ENCODE peak calls at places on chromosomes 1 and 21, in five cellular contexts. D is foreskin keratinocyte, I is DND-41, U is pancreas, C is left lung. X is an unnamed sample.

GRCh38 chr1:89657886-89658285 is 25.0 kb downstream of the LRRC8C start:
- ATAC-seq in I (peak), D (no peak), C (no peak), U (no peak), X (no peak)

GRCh38 chr1:222794656-222795474 is 20.0 kb upstream of the DISP1 start:
- ATAC-seq in I (no peak), U (no peak), D (no peak), C (peak), X (peak)

GRCh38 chr1:1118011-1118892 is 2.4 kb upstream of the C1orf159 start:
- ATAC-seq in U (no peak), D (no peak), I (no peak), C (no peak), X (no peak)

GRCh38 chr1:153598309-153599172 is 14.4 kb downstream of the S100A16 start:
- ATAC-seq in I (peak), D (no peak), U (no peak), C (peak), X (peak)

GRCh38 chr1:111618953-111619634 is 495 bp upstream of the RAP1A start:
- ATAC-seq in C (no peak), D (peak), I (peak), U (no peak), X (no peak)

GRCh38 chr1:40824591-40825429 is 37.4 kb downstream of the CITED4 start:
- ATAC-seq in D (no peak), I (no peak), U (no peak), C (peak), X (no peak)

GRCh38 chr1:202193614-202194327 is at the start of gene LGR6:
- ATAC-seq in C (peak), D (peak), I (no peak), U (no peak), X (no peak)

GRCh38 chr1:231828182-231828920 is 201.8 kb downstream of the DISC1 start:
- ATAC-seq in I (no peak), U (no peak), D (peak), C (peak), X (no peak)

GRCh38 chr1:23578311-23578996 is 19.2 kb upstream of the ID3 start:
- ATAC-seq in U (no peak), I (peak), D (no peak), C (no peak), X (no peak)

GRCh38 chr21:18517905-18518566 is 114.5 kb upstream of the TMPRSS15 start:
- ATAC-seq in I (no peak), D (no peak), U (no peak), C (no peak), X (no peak)

GRCh38 chr1:213244664-213245091 is 193.6 kb downstream of the RPS6KC1 start:
- ATAC-seq in U (no peak), D (peak), C (peak), I (peak), X (no peak)

GRCh38 chr1:69589799-69590198 is 22.1 kb downstream of the LRRC7 start:
- ATAC-seq in C (no peak), I (no peak), U (no peak), D (no peak), X (no peak)

GRCh38 chr1:47537268-47537667 is 99.4 kb downstream of the FOXD2 start:
- ATAC-seq in I (no peak), C (no peak), U (no peak), D (no peak), X (no peak)

GRCh38 chr1:46749921-46750404 is 31.0 kb upstream of the EFCAB14 start:
- ATAC-seq in D (peak), I (no peak), C (peak), U (no peak), X (peak)

GRCh38 chr1:202880062-202880461 is 8.9 kb downstream of the RABIF start:
- ATAC-seq in D (no peak), C (peak), U (no peak), I (no peak), X (no peak)

GRCh38 chr1:233607252-233608119 is 6.4 kb upstream of the KCNK1 start:
- ATAC-seq in D (peak), U (no peak), C (no peak), I (no peak), X (no peak)

GRCh38 chr1:167439301-167439988 is 78.9 kb downstream of the CD247 start:
- ATAC-seq in C (peak), U (no peak), D (peak), I (no peak), X (no peak)

GRCh38 chr1:183569141-183569540 is 21.1 kb downstream of the NCF2 start:
- ATAC-seq in I (no peak), C (no peak), U (no peak), D (peak), X (no peak)

GRCh38 chr1:237042892-237043576 is 1.1 kb downstream of the RYR2 start:
- ATAC-seq in I (no peak), C (peak), U (no peak), D (peak), X (peak)

GRCh38 chr1:207825719-207826556 is 74.1 kb downstream of the CD46 start:
- ATAC-seq in U (no peak), I (no peak), D (no peak), C (peak), X (peak)

GRCh38 chr1:226712779-226713420 is 26.2 kb downstream of the ITPKB start:
- ATAC-seq in I (no peak), U (no peak), C (no peak), D (no peak), X (no peak)

GRCh38 chr1:10686404-10687040 is 109.9 kb downstream of the CASZ1 start:
- ATAC-seq in I (no peak), D (no peak), C (peak), U (peak), X (no peak)
- TF ChIP-seq CTCF in I (no peak), D (no peak), C (no peak), U (no peak), X (peak)

GRCh38 chr21:42705346-42705745 is 51.9 kb downstream of the PDE9A start:
- ATAC-seq in U (no peak), D (no peak), C (no peak), I (no peak), X (no peak)

GRCh38 chr21:42707207-42707830 is 53.9 kb downstream of the PDE9A start:
- ATAC-seq in U (no peak), I (no peak), D (no peak), C (no peak), X (no peak)

GRCh38 chr21:42704861-42705260 is 51.4 kb downstream of the PDE9A start:
- ATAC-seq in C (no peak), D (no peak), I (no peak), U (no peak), X (no peak)

GRCh38 chr21:42706765-42707164 is 53.3 kb downstream of the PDE9A start:
- ATAC-seq in C (no peak), I (no peak), U (no peak), D (no peak), X (no peak)

GRCh38 chr21:42705746-42706374 is 52.4 kb downstream of the PDE9A start:
- ATAC-seq in C (no peak), U (no peak), D (no peak), I (no peak), X (no peak)
- TF ChIP-seq CTCF in C (no peak), U (no peak), D (no peak), I (no peak), X (no peak)

GRCh38 chr1:54798206-54798605 is 2.9 kb downstream of the TTC22 start:
- ATAC-seq in I (no peak), C (no peak), U (no peak), D (no peak), X (no peak)
- TF ChIP-seq CTCF in I (no peak), C (no peak), U (no peak), D (no peak), X (no peak)

DNA sequence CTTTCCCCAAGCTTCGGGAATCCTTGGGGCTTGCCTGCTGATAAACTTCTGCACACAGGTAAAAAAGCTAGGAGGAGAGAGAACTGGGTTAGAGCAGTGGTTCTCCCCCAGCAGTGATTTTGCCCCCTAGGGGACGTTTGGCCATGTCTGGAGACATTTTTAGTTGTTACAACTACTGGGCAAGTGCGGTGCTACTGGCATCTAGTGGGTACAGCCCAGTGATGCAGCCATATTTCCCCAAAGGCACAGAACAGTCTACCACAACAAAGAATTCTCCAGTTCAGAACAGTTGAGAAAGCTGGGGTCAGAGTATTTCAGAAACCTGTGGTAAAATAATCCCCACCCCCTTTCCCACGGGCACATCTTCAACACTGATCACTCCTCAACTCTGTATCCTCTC is 41.3 kb downstream of the LRRC71 start:
- ATAC-seq in U (no peak), C (no peak), I (peak), D (peak), X (no peak)
- TF ChIP-seq CTCF in U (no peak), C (no peak), I (peak), D (peak), X (no peak)

GRCh38 chr1:83931658-83932253 is 67.2 kb downstream of the TTLL7 start:
- ATAC-seq in U (peak), D (peak), I (peak), C (peak), X (peak)
- TF ChIP-seq CTCF in U (peak), D (peak), I (peak), C (peak), X (peak)

GRCh38 chr1:9294910-9295636 is 2.4 kb downstream of the SPSB1 start:
- ATAC-seq in C (peak), U (peak), D (peak), I (peak), X (peak)
- TF ChIP-seq CTCF in C (no peak), U (no peak), D (peak), I (peak), X (peak)

GRCh38 chr1:3282186-3282585 is 172.3 kb upstream of the ARHGEF16 start:
- ATAC-seq in I (no peak), U (no peak), C (no peak), D (no peak), X (no peak)

GRCh38 chr1:3283849-3284248 is 170.6 kb upstream of the ARHGEF16 start:
- ATAC-seq in D (no peak), U (peak), C (peak), I (no peak), X (no peak)

GRCh38 chr1:3279182-3279470 is 175.3 kb upstream of the ARHGEF16 start:
- ATAC-seq in C (no peak), I (no peak), D (no peak), U (no peak), X (no peak)

GRCh38 chr1:3282656-3283430 is 171.6 kb upstream of the ARHGEF16 start:
- ATAC-seq in I (no peak), D (no peak), C (no peak), U (no peak), X (no peak)

DNA sequence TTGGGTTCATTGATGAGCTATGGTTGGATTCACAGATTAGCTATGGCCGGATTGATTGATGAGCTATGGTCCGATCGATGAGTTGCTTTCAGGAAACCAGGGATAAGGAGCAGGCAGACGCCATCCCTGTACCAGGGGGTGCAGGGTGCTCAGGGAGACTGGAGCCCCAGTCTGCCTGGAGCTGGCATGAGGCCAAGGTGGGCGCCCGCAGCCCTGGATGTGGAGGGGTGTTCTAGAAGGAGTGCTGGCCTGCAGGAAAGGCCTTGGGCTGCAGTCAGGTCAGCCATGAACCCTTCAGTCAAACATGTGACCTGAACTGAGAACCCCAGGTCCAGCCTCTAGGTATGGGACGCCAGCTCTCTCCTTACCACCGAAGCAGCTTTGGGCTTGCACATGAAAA is 172.7 kb upstream of the ARHGEF16 start:
- ATAC-seq in U (no peak), D (no peak), C (no peak), I (no peak), X (no peak)
- TF ChIP-seq CTCF in U (no peak), D (no peak), C (no peak), I (no peak), X (no peak)

GRCh38 chr1:215185067-215185620 is 102.6 kb downstream of the KCNK2 start:
- ATAC-seq in C (no peak), I (no peak), U (no peak), D (no peak), X (no peak)

GRCh38 chr1:215181518-215181917 is 99.0 kb downstream of the KCNK2 start:
- ATAC-seq in I (no peak), D (no peak), C (no peak), U (no peak), X (no peak)
- TF ChIP-seq CTCF in I (no peak), D (peak), C (no peak), U (no peak), X (no peak)

DNA sequence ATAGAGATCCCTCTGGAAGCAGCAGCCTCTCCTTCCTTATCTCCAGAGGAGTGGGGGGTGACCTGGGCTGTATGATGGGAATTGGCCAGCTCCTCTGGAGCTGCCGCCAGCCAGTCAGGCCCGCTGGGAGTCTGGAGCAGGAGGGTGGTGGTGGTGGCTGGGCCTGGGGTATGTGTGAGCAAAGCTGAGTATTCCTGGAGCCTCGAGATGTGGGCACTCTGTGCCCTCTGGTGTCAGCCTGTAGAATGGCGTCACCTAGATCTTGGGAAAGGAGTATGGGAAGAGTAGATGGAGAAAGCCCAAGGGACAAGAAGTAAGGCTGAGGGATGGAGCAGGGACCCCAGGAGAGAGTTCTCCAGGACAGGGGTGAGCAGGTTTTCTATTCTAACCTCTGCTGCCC is 16.0 kb downstream of the VANGL2 start:
- ATAC-seq in U (no peak), I (peak), D (peak), C (peak), X (no peak)
- TF ChIP-seq CTCF in U (no peak), I (peak), D (peak), C (no peak), X (no peak)